ENCODE peak calls at places on chromosomes 13 and 19, in four cellular contexts. U is mammary epithelial cell; Y is effector CD4-positive, alpha-beta T cell; G is NCI-H187 treated with DMSO at 0.1 percent for 48 hours. C is an unnamed sample.

GRCh38 chr19:47203254-47203653 is 27.7 kb downstream of the BBC3 start:
- DNase-seq in G (no peak), U (no peak), Y (no peak), C (no peak)

GRCh38 chr13:49867834-49868233 is 68.3 kb downstream of the SPRYD7 start:
- DNase-seq in U (no peak), G (no peak), Y (no peak), C (no peak)

GRCh38 chr19:23509686-23510450 is 114.6 kb upstream of the ZNF91 start:
- DNase-seq in Y (no peak), U (peak), G (no peak), C (no peak)

GRCh38 chr19:12364391-12365093 is 941 bp downstream of the ZNF442 start:
- DNase-seq in U (peak), G (no peak), Y (no peak), C (no peak)

GRCh38 chr19:2811221-2811722 is 8.4 kb upstream of the ZNF554 start:
- DNase-seq in U (no peak), Y (no peak), G (no peak), C (no peak)

GRCh38 chr19:34359140-34359953 is 5.6 kb upstream of the GPI start:
- DNase-seq in Y (peak), U (peak), G (peak), C (peak)

GRCh38 chr13:43058318-43058674 is 34.9 kb downstream of the DNAJC15 start:
- DNase-seq in G (no peak), Y (no peak), U (peak), C (no peak)

GRCh38 chr13:30806784-30807183 is 71.4 kb downstream of the ALOX5AP start:
- DNase-seq in Y (no peak), U (peak), G (no peak), C (no peak)

GRCh38 chr19:8922591-8922990 is 87.6 kb downstream of the MUC16 start:
- DNase-seq in G (no peak), Y (no peak), U (no peak), C (no peak)

GRCh38 chr19:8352134-8352827 is 9.2 kb upstream of the KANK3 start:
- DNase-seq in G (no peak), Y (no peak), U (no peak), C (no peak)